ENCODE peak calls at places on chromosome 1, in four cellular contexts. F is pancreas, Q is IMR-90, W is suprapubic skin. Y is an unnamed sample.

GRCh38 chr1:3292051-3292722 is 162.3 kb upstream of the ARHGEF16 start:
- DNase-seq in W (no peak), Q (no peak), F (no peak), Y (no peak)

GRCh38 chr1:7105258-7105657 is 320.0 kb downstream of the CAMTA1 start:
- DNase-seq in F (no peak), Q (no peak), W (no peak), Y (no peak)

GRCh38 chr1:109895720-109896504 is 14.7 kb upstream of the CSF1 start:
- DNase-seq in Q (peak), F (no peak), W (peak), Y (no peak)

GRCh38 chr1:48955774-48956173 is 179.1 kb upstream of the BEND5 start:
- DNase-seq in Q (no peak), W (no peak), F (no peak), Y (no peak)

GRCh38 chr1:17922833-17923232 is 167.7 kb downstream of the ACTL8 start:
- DNase-seq in Q (peak), F (no peak), W (no peak), Y (peak)

GRCh38 chr1:145918992-145919939 is 749 bp upstream of the PEX11B start:
- DNase-seq in Q (peak), F (peak), W (peak), Y (peak)

GRCh38 chr1:163701783-163702182 is 380.0 kb downstream of the NUF2 start:
- DNase-seq in W (no peak), F (no peak), Q (no peak), Y (no peak)

GRCh38 chr1:48221122-48221521 is 1.4 kb upstream of the SLC5A9 start:
- DNase-seq in W (no peak), Q (no peak), F (no peak), Y (no peak)

GRCh38 chr1:177432897-177433296 is 262.1 kb downstream of the BRINP2 start:
- DNase-seq in W (no peak), Q (peak), F (no peak), Y (no peak)

GRCh38 chr1:58352476-58353092 is 193.9 kb downstream of the OMA1 start:
- DNase-seq in F (no peak), W (no peak), Q (no peak), Y (no peak)

GRCh38 chr1:117527111-117527510 is 78.7 kb upstream of the TENT5C start:
- DNase-seq in W (no peak), F (no peak), Q (no peak), Y (no peak)

GRCh38 chr1:49424782-49425181 is 599.0 kb downstream of the AGBL4 start:
- DNase-seq in W (no peak), F (no peak), Q (no peak), Y (no peak)

GRCh38 chr1:117001254-117001927 is at the start of gene CD101:
- DNase-seq in Q (no peak), F (no peak), W (no peak), Y (no peak)

GRCh38 chr1:232667781-232668101 is 37.8 kb upstream of the SIPA1L2 start:
- DNase-seq in Q (peak), W (no peak), F (no peak), Y (peak)

GRCh38 chr1:8516793-8517556 is 199.1 kb downstream of the SLC45A1 start:
- DNase-seq in Q (peak), F (no peak), W (no peak), Y (peak)

GRCh38 chr1:10286244-10286643 is 75.9 kb downstream of the KIF1B start:
- DNase-seq in W (no peak), Q (peak), F (no peak), Y (peak)

GRCh38 chr1:171344473-171344820 is 30.5 kb downstream of the FMO4 start:
- DNase-seq in W (no peak), F (no peak), Q (no peak), Y (no peak)

GRCh38 chr1:58699011-58699762 is 675 bp downstream of the MYSM1 start:
- DNase-seq in Q (no peak), W (no peak), F (no peak), Y (peak)

GRCh38 chr1:165129568-165130164 is 226.8 kb downstream of the LMX1A start:
- DNase-seq in F (peak), Q (peak), W (no peak), Y (peak)

GRCh38 chr1:181104790-181105133 is 16.3 kb downstream of the IER5 start:
- DNase-seq in F (no peak), Q (no peak), W (peak), Y (no peak)

GRCh38 chr1:38835230-38835827 is 24.2 kb downstream of the RRAGC start:
- DNase-seq in F (no peak), W (no peak), Q (peak), Y (peak)

GRCh38 chr1:115068780-115069179 is 20.5 kb downstream of the TSPAN2 start:
- DNase-seq in F (peak), Q (no peak), W (no peak), Y (no peak)

GRCh38 chr1:110390692-110391232 is at the start of gene SLC16A4:
- DNase-seq in Q (peak), W (no peak), F (no peak), Y (peak)

GRCh38 chr1:65109515-65109914 is 38.5 kb upstream of the AK4 start:
- DNase-seq in W (no peak), Q (no peak), F (no peak), Y (no peak)

GRCh38 chr1:12650001-12650421 is 6.1 kb downstream of the AADACL4 start:
- DNase-seq in F (no peak), Q (peak), W (no peak), Y (peak)

GRCh38 chr1:205267306-205267902 is 39.7 kb downstream of the TMCC2 start:
- DNase-seq in F (peak), Q (no peak), W (no peak), Y (no peak)

GRCh38 chr1:112255080-112255479 is 140.9 kb upstream of the CTTNBP2NL start:
- DNase-seq in W (no peak), F (no peak), Q (peak), Y (no peak)

GRCh38 chr1:216945506-216946080 is 222.4 kb upstream of the ESRRG start:
- DNase-seq in W (no peak), F (no peak), Q (no peak), Y (no peak)

GRCh38 chr1:82319526-82319925 is 518.8 kb downstream of the ADGRL2 start:
- DNase-seq in W (no peak), Q (no peak), F (no peak), Y (no peak)

GRCh38 chr1:60850084-60850483 is 232.3 kb upstream of the NFIA start:
- DNase-seq in W (no peak), F (no peak), Q (no peak), Y (no peak)

GRCh38 chr1:182761396-182762395 is 27.9 kb upstream of the NPL start:
- DNase-seq in W (no peak), F (no peak), Q (peak), Y (peak)

GRCh38 chr1:36177589-36178463 is 21.9 kb downstream of the MAP7D1 start:
- DNase-seq in Q (no peak), W (no peak), F (peak), Y (no peak)

GRCh38 chr1:51224255-51224654 is 11.8 kb upstream of the RNF11 start:
- DNase-seq in Q (no peak), W (no peak), F (no peak), Y (no peak)

GRCh38 chr1:205451202-205451601 is 4.6 kb downstream of the BLACAT1 start:
- DNase-seq in Q (no peak), F (no peak), W (no peak), Y (no peak)

GRCh38 chr1:214420341-214420740 is 131.1 kb downstream of the PTPN14 start:
- DNase-seq in F (no peak), W (no peak), Q (no peak), Y (no peak)

GRCh38 chr1:65230741-65231439 is 78.5 kb upstream of the DNAJC6 start:
- DNase-seq in Q (no peak), W (no peak), F (no peak), Y (no peak)

GRCh38 chr1:11498956-11499824 is 20.2 kb downstream of the DISP3 start:
- DNase-seq in F (no peak), W (no peak), Q (no peak), Y (no peak)
- TF ChIP-seq CTCF in F (no peak), W (no peak), Q (no peak), Y (no peak)

DNA sequence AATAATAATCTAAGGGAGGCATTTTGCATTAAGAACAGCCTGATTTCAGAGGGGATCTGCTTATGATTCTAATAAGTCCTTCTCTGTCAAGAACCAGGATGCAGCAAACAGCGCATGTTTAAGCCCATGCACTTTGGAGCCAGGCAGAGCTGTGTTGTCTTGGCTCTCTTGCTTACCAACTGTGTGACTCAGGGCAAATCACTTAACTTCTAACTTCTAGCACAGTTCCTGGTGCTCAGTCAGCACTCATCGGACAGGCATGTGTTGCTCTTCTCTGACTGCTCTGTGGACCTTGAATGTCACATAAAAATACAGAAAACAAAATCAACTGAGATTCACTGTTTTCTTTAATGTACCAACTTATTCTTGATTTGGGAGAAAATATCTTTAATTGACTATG is 56.4 kb upstream of the CNN3 start:
- DNase-seq in W (no peak), F (no peak), Q (peak), Y (peak)
- H3K4me3 ChIP-seq in W (no peak), F (no peak), Q (no peak), Y (no peak)

GRCh38 chr1:41239988-41240610 is 2.0 kb downstream of the SCMH1 start:
- DNase-seq in F (no peak), W (no peak), Q (peak), Y (peak)
- TF ChIP-seq CTCF in F (no peak), W (no peak), Q (peak), Y (peak)

GRCh38 chr1:84164567-84165021 is 20.5 kb downstream of the PRKACB start:
- DNase-seq in F (no peak), W (no peak), Q (no peak), Y (no peak)
- H3K4me3 ChIP-seq in F (no peak), W (peak), Q (no peak), Y (peak)

Y was measured in AG10803.